ENCODE peak calls at places on chromosomes 11 and 22, in six cellular contexts. S is effector memory CD4-positive, alpha-beta T cell; X is sigmoid colon; C is CD8-positive, alpha-beta T cell; H is heart right ventricle; M is neural progenitor cell. T is an unnamed sample.
A peak's percentile ranks its signal among the peaks of the same experiment; 100 is the strongest.

GRCh38 chr22:49998718-49999062 is 13.9 kb downstream of the IL17REL start:
- DNase-seq in S (no peak), X (no peak), C (no peak), H (no peak), M (no peak), T (no peak)

GRCh38 chr11:30326114-30326783 is 3.3 kb downstream of the ARL14EP start:
- DNase-seq in H (no peak), M (no peak), C (no peak), X (no peak), S (no peak), T (no peak)

GRCh38 chr11:128208329-128209220 is 378.8 kb downstream of the ETS1 start:
- DNase-seq in S (no peak), X (no peak), M (no peak), H (no peak), C (no peak), T (no peak)

GRCh38 chr11:70194792-70195791 is 8.0 kb upstream of the FADD start:
- DNase-seq in C (no peak), X (no peak), M (no peak), S (no peak), H (no peak), T (no peak)

GRCh38 chr11:127226376-127226775 is 225.8 kb upstream of the KIRREL3 start:
- DNase-seq in S (no peak), X (no peak), M (no peak), H (no peak), C (no peak), T (no peak)

GRCh38 chr11:121394785-121395184 is 57.3 kb upstream of the SORL1 start:
- DNase-seq in S (no peak), H (no peak), C (no peak), M (no peak), X (no peak), T (no peak)

GRCh38 chr11:83006877-83007330 is 64.8 kb downstream of the RAB30 start:
- DNase-seq in M (no peak), H (no peak), C (no peak), S (no peak), X (no peak), T (no peak)

GRCh38 chr11:80758787-80759186 is 1318.0 kb upstream of the TENM4 start:
- DNase-seq in C (no peak), H (no peak), X (no peak), M (no peak), S (no peak), T (no peak)

GRCh38 chr11:68780829-68781228 is 29.5 kb upstream of the TESMIN start:
- DNase-seq in X (no peak), C (no peak), M (peak; percentile 50), S (no peak), H (peak; percentile 74), T (no peak)

GRCh38 chr11:60867871-60868681 is 734 bp downstream of the ZP1 start:
- DNase-seq in S (no peak), C (no peak), M (no peak), H (no peak), X (peak; percentile 19), T (no peak)

GRCh38 chr22:22687638-22688500 is 43.5 kb downstream of the GGTLC2 start:
- DNase-seq in M (peak; percentile 67), S (no peak), X (no peak), H (no peak), C (no peak), T (no peak)

GRCh38 chr11:8209208-8209807 is 40.5 kb upstream of the RIC3 start:
- DNase-seq in X (no peak), H (peak; percentile 59), S (no peak), M (no peak), C (no peak), T (no peak)

GRCh38 chr22:20904008-20904979 is 12.9 kb upstream of the CRKL start:
- DNase-seq in X (no peak), M (no peak), H (no peak), S (no peak), C (no peak), T (no peak)

DNA sequence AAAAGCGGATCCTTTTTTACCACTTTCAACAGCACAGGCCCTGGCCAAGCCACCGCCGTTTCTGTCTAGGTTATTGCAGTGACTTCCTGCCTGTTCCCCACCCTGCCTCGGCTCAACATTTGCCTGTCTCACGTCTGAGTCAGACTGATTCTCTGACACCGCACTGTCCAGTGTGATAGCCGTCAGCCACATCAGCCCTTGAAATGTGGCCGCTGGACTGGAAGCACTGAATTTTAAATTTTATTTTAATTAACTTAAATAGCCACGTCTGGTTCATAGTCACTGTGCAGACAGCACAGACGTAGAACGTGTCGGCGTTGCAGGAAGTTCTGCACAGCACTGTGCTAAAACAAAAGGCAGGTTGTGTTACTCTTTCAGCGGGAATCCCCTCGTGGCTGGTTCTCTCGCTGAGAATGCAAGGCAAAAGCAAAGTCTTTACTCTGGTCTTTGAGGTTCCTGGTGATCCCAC is 56.3 kb upstream of the ADSL start:
- DNase-seq in S (peak; percentile 51), C (peak; percentile 72), X (no peak), H (no peak), M (no peak), T (peak; percentile 81)
- H3K36me3 ChIP-seq in S (peaks cover 23% of the 10 kb centered on the region), C (peaks cover 39% of the 10 kb centered on the region), X (peaks cover 14% of the 10 kb centered on the region), H (peaks cover 100% of the 10 kb centered on the region), M (peaks cover 4% of the 10 kb centered on the region), T (peaks cover 10% of the 10 kb centered on the region)

GRCh38 chr11:78351193-78351592 is 66.4 kb downstream of the GAB2 start:
- DNase-seq in S (no peak), H (no peak), C (no peak), X (no peak), M (peak; percentile 38), T (no peak)

GRCh38 chr11:78350101-78350645 is 67.4 kb downstream of the GAB2 start:
- DNase-seq in H (no peak), C (no peak), M (peak; percentile 76), X (peak; percentile 73), S (no peak), T (no peak)

GRCh38 chr11:78350646-78351165 is 66.9 kb downstream of the GAB2 start:
- DNase-seq in M (peak; percentile 19), S (no peak), H (no peak), X (peak; percentile 63), C (no peak), T (no peak)

GRCh38 chr11:78349114-78349513 is 68.5 kb downstream of the GAB2 start:
- DNase-seq in M (no peak), C (no peak), S (no peak), H (no peak), X (no peak), T (no peak)

DNA sequence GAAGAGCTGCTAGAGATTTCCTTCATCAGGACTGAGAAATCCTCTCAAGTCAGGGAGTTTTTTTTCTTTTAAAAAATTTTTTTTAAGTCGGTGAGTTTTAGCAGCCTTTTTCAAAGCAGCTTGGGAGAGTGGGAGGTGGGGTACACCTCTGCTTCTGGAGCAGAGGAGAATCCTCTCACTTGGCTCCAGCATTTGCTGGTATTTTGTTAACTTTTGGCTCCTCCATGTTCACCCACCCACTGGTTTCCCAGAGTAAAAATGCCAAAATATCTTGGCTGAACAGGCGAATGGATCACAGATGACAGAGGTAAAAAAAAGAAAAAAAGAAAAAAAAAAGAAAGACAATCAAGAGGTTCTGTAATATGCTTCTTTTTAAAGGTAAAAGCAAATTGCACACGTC is 68.0 kb downstream of the GAB2 start:
- DNase-seq in C (no peak), H (no peak), S (no peak), M (no peak), X (no peak), T (no peak)
- H3K27ac ChIP-seq in C (no peak overlapping the region), H (peak overlapping the region; percentile 37), S (no peak overlapping the region), M (peak overlapping the region; percentile 96), X (peak overlapping the region; percentile 64), T (no peak overlapping the region)

DNA sequence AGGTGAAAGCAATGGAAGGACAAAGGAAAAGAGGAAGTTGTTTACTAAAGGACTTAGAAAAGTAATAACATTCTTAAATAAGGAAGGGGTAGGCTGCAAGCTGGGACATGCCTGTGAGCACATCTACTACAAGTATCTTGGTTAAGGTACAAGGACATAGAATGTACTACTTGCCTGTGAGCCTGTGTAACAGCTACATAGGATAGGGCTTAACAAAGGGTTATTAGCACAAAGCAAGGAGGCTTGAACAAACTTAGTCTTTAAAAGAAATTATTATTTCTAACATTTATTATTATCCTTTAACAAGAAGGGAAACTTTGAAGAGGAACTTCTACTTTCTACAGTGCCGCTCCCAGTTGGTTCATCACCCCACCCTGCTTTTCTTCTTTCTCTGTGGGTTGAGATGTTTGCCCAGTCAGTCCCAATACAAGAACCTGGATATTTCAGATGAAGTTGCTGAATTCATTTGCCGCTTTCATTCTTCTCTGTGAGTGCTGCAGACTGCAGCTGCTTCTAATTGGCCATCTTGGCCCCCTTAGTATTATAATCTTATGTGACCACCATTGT is 87.5 kb downstream of the PRMT3 start:
- DNase-seq in H (no peak), S (no peak), M (no peak), X (no peak), C (no peak), T (no peak)
- H3K36me3 ChIP-seq in H (peaks cover 5% of the 10 kb centered on the region), S (peaks cover 3% of the 10 kb centered on the region), M (peaks cover 8% of the 10 kb centered on the region), X (no peaks in the 10 kb centered on the region), C (no peaks in the 10 kb centered on the region), T (peaks cover 5% of the 10 kb centered on the region)

DNA sequence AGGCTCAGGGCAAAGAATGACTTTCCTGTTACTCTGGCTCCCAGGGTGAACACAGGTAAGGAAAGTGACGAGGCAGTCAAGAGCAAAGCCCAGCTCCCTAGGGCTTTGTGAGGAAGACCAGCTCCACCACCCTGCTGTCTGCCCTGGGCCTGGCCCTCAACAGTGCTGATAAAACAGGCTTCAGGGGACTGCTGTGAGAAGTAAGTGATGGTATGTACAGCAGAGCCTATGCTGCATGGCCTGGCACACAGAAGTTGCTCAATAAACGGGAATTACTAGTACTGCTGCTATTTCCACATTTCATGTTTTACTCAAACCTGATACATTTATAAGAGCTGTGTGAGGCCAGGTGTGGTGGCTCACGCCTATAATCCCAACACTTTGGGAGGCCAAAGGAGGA is 50.3 kb downstream of the MICAL3 start:
- DNase-seq in X (no peak), S (no peak), M (no peak), H (no peak), C (no peak), T (no peak)
- H3K27ac ChIP-seq in X (no peak overlapping the region), S (no peak overlapping the region), M (no peak overlapping the region), H (no peak overlapping the region), C (no peak overlapping the region), T (no peak overlapping the region)

GRCh38 chr22:38302906-38303305 is 14.3 kb downstream of the CSNK1E start:
- DNase-seq in S (no peak), M (no peak), X (no peak), C (no peak), H (no peak), T (no peak)
- H3K36me3 ChIP-seq in S (peaks cover 53% of the 10 kb centered on the region), M (peaks cover under 1% of the 10 kb centered on the region), X (peaks cover 52% of the 10 kb centered on the region), C (peaks cover 24% of the 10 kb centered on the region), H (peaks cover 70% of the 10 kb centered on the region), T (peaks cover 38% of the 10 kb centered on the region)

DNA sequence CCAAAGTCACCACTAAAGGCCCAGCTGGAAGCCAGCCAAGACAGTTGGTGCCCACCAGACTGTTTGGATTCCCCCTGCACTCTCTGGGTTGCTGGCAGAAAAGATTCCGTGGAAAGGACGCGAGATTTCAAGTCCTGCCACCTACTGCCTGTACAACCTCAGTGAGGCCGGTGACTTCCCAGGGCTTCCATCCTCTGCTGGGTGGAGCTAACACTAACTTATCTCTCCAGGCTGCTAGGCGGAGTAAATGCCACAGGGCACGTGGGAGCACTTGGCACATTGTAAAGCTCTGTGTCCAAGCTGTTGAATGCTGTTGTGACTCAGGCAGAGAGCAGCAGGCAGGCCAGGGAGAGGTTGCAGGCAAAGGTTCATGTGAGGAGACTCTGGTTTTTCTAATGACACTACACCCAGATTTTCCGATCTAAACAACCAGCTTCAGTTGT is 50.9 kb upstream of the CDON start:
- DNase-seq in M (peak; percentile 28), X (peak; percentile 97), S (no peak), H (peak; percentile 79), C (no peak), T (no peak)
- H3K27ac ChIP-seq in M (no peak overlapping the region), X (peak overlapping the region; percentile 87), S (no peak overlapping the region), H (peak overlapping the region; percentile 49), C (no peak overlapping the region), T (no peak overlapping the region)

GRCh38 chr11:74951241-74951640 is 2.2 kb downstream of the SPCS2 start:
- DNase-seq in S (no peak), X (no peak), M (no peak), H (no peak), C (no peak), T (no peak)
- H3K36me3 ChIP-seq in S (no peaks in the 10 kb centered on the region), X (no peaks in the 10 kb centered on the region), M (no peaks in the 10 kb centered on the region), H (peaks cover 26% of the 10 kb centered on the region), C (no peaks in the 10 kb centered on the region), T (peaks cover 3% of the 10 kb centered on the region)

T was measured in CD4-positive, alpha-beta memory T cell.